ENCODE peak calls at places on chromosomes 12 and 14, in ten cellular contexts. W is retinal pigment epithelial cell, X is Peyer's patch, R is lower lobe of right lung, L is fibroblast of the aortic adventitia, O is thoracic aorta, D is dorsolateral prefrontal cortex, E is GM12865, H is lower leg skin, I is nephron progenitor cell. C is an unnamed sample.

GRCh38 chr12:48075833-48076232 is 30.0 kb downstream of the SENP1 start:
- DNase-seq in X (no peak), L (no peak), R (no peak), H (no peak), W (no peak), D (no peak), E (no peak), I (no peak), O (no peak), C (no peak)

GRCh38 chr12:53152390-53152789 is 28.1 kb upstream of the ZNF740 start:
- DNase-seq in R (no peak), W (no peak), L (no peak), D (no peak), X (no peak), O (no peak), H (no peak), I (no peak), E (no peak), C (no peak)

GRCh38 chr12:89278862-89279261 is 73.4 kb downstream of the DUSP6 start:
- DNase-seq in X (no peak), E (no peak), W (no peak), D (no peak), R (no peak), I (no peak), H (no peak), L (no peak), O (no peak), C (no peak)

GRCh38 chr12:30908389-30909087 is 18.0 kb upstream of the TSPAN11 start:
- DNase-seq in W (peak; percentile 48), L (peak; percentile 93), I (no peak), O (no peak), X (no peak), E (no peak), R (no peak), H (peak; percentile 43), D (no peak), C (no peak)

GRCh38 chr12:95548056-95548538 is 3.2 kb downstream of the USP44 start:
- DNase-seq in X (peak; percentile 54), O (no peak), L (no peak), R (peak; percentile 62), H (no peak), D (no peak), W (no peak), E (no peak), I (no peak), C (no peak)

GRCh38 chr12:71661977-71662522 is 1.6 kb downstream of the ZFC3H1 start:
- DNase-seq in L (peak; percentile 91), O (no peak), X (no peak), I (no peak), W (no peak), H (no peak), E (no peak), R (no peak), D (no peak), C (no peak)

GRCh38 chr14:55073856-55074255 is 22.4 kb downstream of the MAPK1IP1L start:
- DNase-seq in I (no peak), D (no peak), X (no peak), R (no peak), W (peak; percentile 62), H (no peak), O (no peak), L (peak; percentile 86), E (no peak), C (no peak)

GRCh38 chr14:60294670-60295069 is 45.6 kb downstream of the PPM1A start:
- DNase-seq in R (no peak), I (no peak), H (no peak), W (no peak), L (no peak), O (no peak), X (no peak), E (no peak), D (no peak), C (no peak)

DNA sequence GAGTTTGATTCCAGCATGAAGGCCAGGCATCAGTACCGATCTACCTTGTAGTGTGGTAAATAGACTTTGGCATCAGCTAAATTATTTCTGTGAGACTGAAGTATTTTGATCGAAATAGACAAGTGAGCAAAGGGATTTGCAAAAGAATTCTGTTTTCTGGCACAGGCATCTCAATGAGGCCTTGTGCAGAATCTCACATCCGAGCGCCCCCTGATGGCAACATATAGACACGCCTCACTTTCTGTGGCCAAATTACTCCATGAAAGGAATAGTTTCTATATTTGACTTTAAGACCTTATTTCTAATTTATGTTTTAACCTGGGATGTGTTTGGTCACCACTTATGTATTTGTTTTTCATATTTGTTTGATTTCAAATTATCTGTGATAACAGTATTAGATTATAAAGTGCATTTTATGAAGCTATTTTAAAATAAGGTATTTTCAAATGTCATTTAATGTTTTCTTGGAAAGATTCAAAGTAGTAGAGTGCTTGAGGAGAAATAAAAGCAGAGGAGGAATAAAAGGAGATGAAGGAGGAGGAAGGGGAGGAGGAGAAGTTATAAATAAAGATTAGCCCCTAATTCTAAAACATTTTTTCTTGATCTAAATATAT is 731.9 kb downstream of the NRXN3 start:
- DNase-seq in X (no peak), W (peak; percentile 63), I (peak; percentile 66), E (peak; percentile 47), L (peak; percentile 37), O (no peak), H (no peak), R (no peak), D (peak; percentile 62), C (no peak)
- TF ChIP-seq CTCF in X (no peak), W (peak; percentile 85), I (peak; percentile 85), E (peak; percentile 63), L (peak; percentile 50), O (no peak), H (no peak), R (peak; percentile 32), D (peak; percentile 88), C (peak; percentile 29)

GRCh38 chr12:92615703-92616102 is 87.1 kb upstream of the PLEKHG7 start:
- DNase-seq in X (no peak), D (no peak), H (no peak), I (no peak), O (no peak), L (no peak), W (no peak), R (no peak), E (no peak), C (no peak)
- TF ChIP-seq CTCF in X (no peak), D (no peak), H (no peak), I (no peak), O (no peak), L (no peak), W (no peak), R (no peak), E (no peak), C (no peak)

GRCh38 chr12:102326987-102327386 is 129.4 kb upstream of the PMCH start:
- DNase-seq in L (no peak), R (no peak), W (peak; percentile 88), D (no peak), E (no peak), I (no peak), X (no peak), O (no peak), H (no peak), C (no peak)
- TF ChIP-seq CTCF in L (no peak), R (no peak), W (no peak), D (no peak), E (no peak), I (no peak), X (no peak), O (no peak), H (no peak), C (no peak)

GRCh38 chr12:132075026-132075713 is 68.9 kb downstream of the DDX51 start:
- DNase-seq in L (no peak), O (no peak), D (no peak), X (no peak), I (no peak), E (no peak), W (no peak), H (no peak), R (no peak), C (no peak)
- TF ChIP-seq CTCF in L (peak; percentile 19), O (no peak), D (peak; percentile 22), X (no peak), I (no peak), E (peak; percentile 11), W (peak; percentile 45), H (no peak), R (no peak), C (no peak)

DNA sequence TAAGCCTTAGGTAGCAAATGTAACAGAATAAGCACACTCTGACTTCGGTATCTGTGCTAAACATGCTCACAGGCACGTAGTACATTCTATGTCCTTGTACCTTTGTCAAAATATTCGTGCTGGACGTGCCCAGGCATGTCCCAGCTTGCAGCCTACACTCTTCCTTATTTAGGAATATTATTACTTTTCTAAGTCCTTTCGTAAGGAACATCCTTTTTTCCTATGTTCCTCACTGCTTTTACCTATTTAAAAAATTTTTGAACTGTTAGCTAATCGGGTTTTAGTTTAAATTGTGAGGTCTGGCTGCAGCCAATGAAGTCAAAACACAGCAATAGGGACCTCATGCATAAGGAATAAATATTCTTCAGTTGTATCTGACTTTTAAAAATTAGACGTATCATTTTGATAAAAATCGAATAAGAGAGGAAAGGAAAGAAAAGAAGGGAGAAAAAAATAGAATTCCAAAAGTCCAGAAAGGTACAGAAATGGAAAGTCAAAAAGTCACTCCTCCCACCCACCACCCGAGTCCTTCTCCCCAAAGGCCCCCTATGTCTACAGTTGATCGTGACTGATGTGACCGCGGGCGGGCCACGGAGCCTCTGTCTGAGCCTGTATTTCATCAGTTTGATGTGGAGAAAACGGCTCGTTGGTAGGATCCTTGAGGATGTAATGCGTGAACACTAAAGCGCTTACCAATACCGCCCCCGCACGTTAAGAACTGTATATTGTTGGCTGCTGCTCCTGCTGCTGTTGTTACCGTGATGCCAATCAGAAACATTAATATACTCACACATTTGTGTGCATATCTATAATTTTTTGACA is 24.4 kb upstream of the UBC start:
- DNase-seq in E (peak; percentile 84), L (peak; percentile 92), I (peak; percentile 59), O (peak; percentile 28), R (no peak), X (peak; percentile 65), W (peak; percentile 74), D (peak; percentile 51), H (peak; percentile 79), C (peak; percentile 61)
- TF ChIP-seq CTCF in E (peak; percentile 30), L (peak; percentile 41), I (no peak), O (no peak), R (peak; percentile 46), X (no peak), W (peak; percentile 51), D (peak; percentile 60), H (no peak), C (peak; percentile 65)

GRCh38 chr12:26290560-26290959 is 95.2 kb downstream of the SSPN start:
- DNase-seq in L (no peak), R (no peak), D (no peak), I (no peak), X (no peak), W (no peak), O (no peak), E (no peak), H (no peak), C (no peak)
- TF ChIP-seq CTCF in L (no peak), R (no peak), D (no peak), I (no peak), X (no peak), W (no peak), O (no peak), E (no peak), H (no peak), C (no peak)

GRCh38 chr12:2733493-2734252 is 61.1 kb upstream of the FKBP4 start:
- DNase-seq in I (no peak), L (no peak), W (no peak), X (no peak), E (no peak), R (no peak), D (no peak), O (no peak), H (no peak), C (no peak)
- TF ChIP-seq CTCF in I (no peak), L (no peak), W (no peak), X (no peak), E (no peak), R (no peak), D (no peak), O (no peak), H (no peak), C (no peak)

GRCh38 chr12:109841356-109841755 is 8.2 kb upstream of the TRPV4 start:
- DNase-seq in X (no peak), L (no peak), I (no peak), H (no peak), R (no peak), O (no peak), E (no peak), W (no peak), D (no peak), C (no peak)
- TF ChIP-seq CTCF in X (no peak), L (no peak), I (no peak), H (no peak), R (no peak), O (no peak), E (no peak), W (no peak), D (no peak), C (no peak)